ENCODE peak calls at places on chromosome 11, in eight cellular contexts. D, A, S, L, M, T, G and Z are unnamed samples.

GRCh38 chr11:69293087-69293486 is 868 bp upstream of the MYEOV start:
- DNase-seq in G (no peak), S (no peak), D (no peak), A (peak; percentile 78), M (no peak), L (no peak), T (peak; percentile 68), Z (peak; percentile 84)

GRCh38 chr11:75625970-75626691 is 42.7 kb downstream of the MAP6 start:
- DNase-seq in G (no peak), S (peak; percentile 24), L (no peak), T (peak; percentile 5), D (peak; percentile 83), M (no peak), A (no peak), Z (peak; percentile 80)

GRCh38 chr11:83035070-83035854 is 36.4 kb downstream of the RAB30 start:
- DNase-seq in T (no peak), G (no peak), S (no peak), L (no peak), D (peak; percentile 79), A (no peak), M (peak; percentile 29), Z (no peak)

GRCh38 chr11:102179366-102179765 is 69.1 kb downstream of the YAP1 start:
- DNase-seq in S (no peak), T (no peak), D (no peak), A (no peak), L (no peak), M (no peak), G (no peak), Z (no peak)

GRCh38 chr11:70548976-70549375 is 150.6 kb downstream of the CTTN start:
- DNase-seq in S (no peak), D (no peak), G (no peak), M (no peak), T (no peak), A (peak; percentile 58), L (no peak), Z (peak; percentile 37)

GRCh38 chr11:116931206-116931953 is 94.0 kb upstream of the APOA1 start:
- DNase-seq in G (no peak), S (no peak), A (no peak), T (no peak), M (no peak), D (peak; percentile 43), L (no peak), Z (no peak)

GRCh38 chr11:134372961-134373360 is 39.1 kb downstream of the B3GAT1 start:
- DNase-seq in G (no peak), A (no peak), L (no peak), S (no peak), M (no peak), T (no peak), D (no peak), Z (no peak)

GRCh38 chr11:69215784-69216415 is 60.2 kb downstream of the SMIM38 start:
- DNase-seq in S (no peak), G (no peak), T (peak; percentile 39), A (peak; percentile 21), D (peak; percentile 48), L (no peak), M (no peak), Z (no peak)

GRCh38 chr11:119373917-119374631 is 7.4 kb downstream of the USP2 start:
- DNase-seq in S (no peak), L (peak; percentile 92), M (peak; percentile 71), A (peak; percentile 97), G (peak; percentile 90), T (peak; percentile 80), D (peak; percentile 72), Z (peak; percentile 67)

GRCh38 chr11:126132319-126132718 is 69.7 kb upstream of the CDON start:
- DNase-seq in M (peak; percentile 50), D (peak; percentile 62), L (no peak), T (peak; percentile 44), G (no peak), A (peak; percentile 76), S (no peak), Z (no peak)

GRCh38 chr11:47348859-47349258 is 3.6 kb downstream of the MYBPC3 start:
- DNase-seq in A (no peak), S (no peak), T (peak; percentile 12), L (peak; percentile 36), G (no peak), M (no peak), D (no peak), Z (no peak)
- TF ChIP-seq CTCF in A (peak; percentile 48), S (peak; percentile 17), T (no peak), L (no peak), G (no peak), M (no peak), D (peak; percentile 40), Z (no peak)

GRCh38 chr11:90639687-90640086 is 416.8 kb upstream of the CHORDC1 start:
- DNase-seq in S (no peak), D (no peak), M (no peak), G (no peak), T (peak; percentile 3), L (no peak), A (peak; percentile 38), Z (no peak)
- TF ChIP-seq CTCF in S (no peak), D (no peak), M (no peak), G (peak; percentile 50), T (no peak), L (no peak), A (peak; percentile 78), Z (no peak)

GRCh38 chr11:1092145-1092670 is 17.5 kb downstream of the MUC2 start:
- DNase-seq in L (no peak), T (no peak), M (no peak), D (no peak), G (no peak), A (no peak), S (no peak), Z (no peak)
- TF ChIP-seq CTCF in L (no peak), T (no peak), M (no peak), D (no peak), G (no peak), A (no peak), S (no peak), Z (no peak)

GRCh38 chr11:13944016-13944415 is 18.5 kb upstream of the SPON1 start:
- DNase-seq in S (no peak), T (no peak), A (no peak), L (no peak), M (no peak), D (no peak), G (no peak), Z (no peak)
- TF ChIP-seq CTCF in S (no peak), T (no peak), A (no peak), L (no peak), M (no peak), D (no peak), G (no peak), Z (no peak)

GRCh38 chr11:44108260-44108659 is 12.8 kb downstream of the EXT2 start:
- DNase-seq in T (no peak), S (no peak), G (no peak), D (no peak), L (no peak), A (no peak), M (no peak), Z (no peak)

GRCh38 chr11:44101098-44101497 is 5.6 kb downstream of the EXT2 start:
- DNase-seq in S (no peak), G (no peak), D (no peak), L (no peak), T (no peak), M (no peak), A (no peak), Z (no peak)

GRCh38 chr11:44110231-44110679 is 14.8 kb downstream of the EXT2 start:
- DNase-seq in T (peak; percentile 65), L (peak; percentile 64), A (peak; percentile 84), G (peak; percentile 64), D (peak; percentile 35), S (no peak), M (peak; percentile 30), Z (peak; percentile 51)

DNA sequence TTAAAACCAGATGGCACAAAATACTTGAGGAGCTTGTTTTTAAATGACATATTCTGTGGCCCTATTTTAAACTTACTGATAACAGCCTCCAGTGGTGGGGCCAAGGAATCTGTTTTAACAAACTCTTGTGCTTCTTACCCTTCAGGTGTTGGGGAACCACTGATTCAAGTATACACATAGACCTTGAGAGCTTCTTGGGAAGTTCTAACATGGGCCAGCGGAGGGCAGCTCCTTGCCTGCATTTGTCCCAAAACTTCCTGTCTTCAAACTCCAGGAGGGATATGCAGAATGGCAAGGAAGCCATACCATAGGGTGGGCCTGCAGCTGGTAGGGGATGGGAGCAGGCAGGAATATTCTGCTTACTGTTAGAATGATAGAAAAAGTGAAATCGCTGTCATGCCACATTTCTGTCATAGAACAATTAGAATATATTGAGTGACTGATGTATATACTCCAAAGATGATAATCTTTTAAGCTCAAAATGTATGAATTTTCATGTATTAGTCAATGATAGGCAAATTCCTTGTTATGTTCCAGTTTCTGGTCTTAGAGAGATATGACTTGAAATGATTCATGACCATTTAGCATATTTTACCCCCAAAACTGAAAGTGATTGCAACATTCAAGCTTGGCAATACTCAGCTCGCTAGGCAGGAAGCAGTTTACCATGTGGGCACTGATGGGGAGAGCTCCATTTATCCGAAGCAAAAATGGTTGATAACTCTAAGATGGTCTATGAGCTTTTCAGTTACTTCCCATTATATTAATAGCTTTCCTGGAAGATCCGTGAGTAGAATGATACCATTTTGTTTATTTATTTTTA is 9.2 kb downstream of the EXT2 start:
- DNase-seq in A (peak; percentile 73), L (peak; percentile 28), S (no peak), M (no peak), D (no peak), G (peak; percentile 17), T (no peak), Z (no peak)
- TF ChIP-seq CTCF in A (peak; percentile 65), L (no peak), S (no peak), M (no peak), D (no peak), G (no peak), T (no peak), Z (no peak)